ENCODE peak calls at places on chromosomes 5 and 9, in six cellular contexts. E, N, X, A, G and P are unnamed samples.

GRCh38 chr9:93114169-93114983 is 18.4 kb downstream of the CARD19 start:
- DNase-seq in A (no peak), E (no peak), N (peak; percentile 66), X (no peak), G (no peak), P (peak; percentile 85)

GRCh38 chr9:94270009-94270408 is 10.9 kb downstream of the ZNF169 start:
- DNase-seq in N (no peak), G (no peak), E (no peak), A (no peak), X (no peak), P (no peak)

GRCh38 chr9:132201780-132202703 is 40.2 kb downstream of the NTNG2 start:
- DNase-seq in E (no peak), A (no peak), N (no peak), X (no peak), G (peak; percentile 77), P (no peak)

GRCh38 chr5:18605186-18605585 is 970.9 kb downstream of the TAF11L14 start:
- DNase-seq in N (no peak), A (no peak), G (no peak), E (no peak), X (no peak), P (no peak)

GRCh38 chr5:65722575-65723424 is 795 bp downstream of the NLN start:
- DNase-seq in N (no peak), X (no peak), E (no peak), G (peak; percentile 46), A (peak; percentile 19), P (peak; percentile 10)

GRCh38 chr9:94860678-94861588 is 134.4 kb downstream of the AOPEP start:
- DNase-seq in A (no peak), G (no peak), E (peak; percentile 24), N (no peak), X (peak; percentile 85), P (peak; percentile 81)

GRCh38 chr9:121483049-121483448 is 16.6 kb downstream of the GGTA1 start:
- DNase-seq in G (no peak), X (no peak), N (no peak), E (no peak), A (no peak), P (peak; percentile 32)

GRCh38 chr5:126544087-126544740 is 50.8 kb downstream of the ALDH7A1 start:
- DNase-seq in X (peak; percentile 10), N (no peak), A (peak; percentile 19), G (no peak), E (no peak), P (no peak)

GRCh38 chr5:52727568-52727967 is 60.1 kb upstream of the ITGA1 start:
- DNase-seq in G (no peak), E (no peak), X (no peak), A (no peak), N (no peak), P (peak; percentile 17)

GRCh38 chr5:135236951-135237791 is 161.9 kb downstream of the MACROH2A1 start:
- DNase-seq in X (no peak), A (no peak), E (no peak), N (peak; percentile 67), G (no peak), P (no peak)

GRCh38 chr9:82606761-82607382 is 456.1 kb downstream of the RASEF start:
- DNase-seq in G (peak; percentile 29), A (peak; percentile 8), N (no peak), X (no peak), E (no peak), P (peak; percentile 37)

GRCh38 chr5:110362252-110362651 is 364.2 kb downstream of the TMEM232 start:
- DNase-seq in N (no peak), G (no peak), A (no peak), E (no peak), X (no peak), P (no peak)

GRCh38 chr9:132647355-132647754 is 22.4 kb downstream of the DDX31 start:
- DNase-seq in X (no peak), N (no peak), G (no peak), E (no peak), A (no peak), P (no peak)

GRCh38 chr9:14750871-14751270 is 28.3 kb upstream of the CER1 start:
- DNase-seq in G (no peak), X (no peak), E (no peak), A (no peak), N (no peak), P (no peak)

GRCh38 chr9:98964201-98964600 is 20.5 kb downstream of the COL15A1 start:
- DNase-seq in G (no peak), E (no peak), N (no peak), A (no peak), X (no peak), P (no peak)

GRCh38 chr5:111697881-111698757 is 58.9 kb downstream of the NREP start:
- DNase-seq in A (no peak), X (no peak), G (peak; percentile 27), N (no peak), E (no peak), P (no peak)

GRCh38 chr5:113678924-113679575 is 165.6 kb downstream of the YTHDC2 start:
- DNase-seq in X (no peak), A (peak; percentile 50), E (no peak), G (peak; percentile 19), N (no peak), P (no peak)

GRCh38 chr5:87029951-87030350 is 237.7 kb upstream of the RASA1 start:
- DNase-seq in A (no peak), X (no peak), E (no peak), G (no peak), N (no peak), P (no peak)

GRCh38 chr5:79464695-79465332 is 49.1 kb downstream of the HOMER1 start:
- DNase-seq in E (no peak), X (peak; percentile 6), A (peak; percentile 10), G (no peak), N (no peak), P (no peak)